ENCODE peak calls at places on chromosome 22, in five cellular contexts. C is cerebellum; K is bronchial epithelial cell; Y is stimulated activated CD4-positive, alpha-beta T cell treated with anti-CD3 and anti-CD28 coated beads, Interleukin-1b, Interleukin-23, amount 100 ng/mL, for 1 hour; A is hippocampal formation. N is an unnamed sample.
A peak's percentile ranks its signal among the peaks of the same experiment; 100 is the strongest.

GRCh38 chr22:27962268-27963191 is 43.5 kb upstream of the PITPNB start:
- DNase-seq in C (peak; percentile 13), K (no peak), Y (no peak), A (no peak), N (no peak)

GRCh38 chr22:17842386-17842785 is 68.1 kb upstream of the BID start:
- DNase-seq in C (no peak), K (no peak), Y (no peak), A (no peak), N (no peak)

GRCh38 chr22:33350961-33351360 is 292.8 kb upstream of the SYN3 start:
- DNase-seq in C (no peak), K (peak; percentile 87), Y (no peak), A (no peak), N (no peak)

GRCh38 chr22:44704159-44705021 is 2.4 kb downstream of the PRR5 start:
- DNase-seq in C (no peak), K (no peak), Y (no peak), A (no peak), N (no peak)

GRCh38 chr22:19984851-19985811 is 31.5 kb downstream of the ARVCF start:
- DNase-seq in C (no peak), K (no peak), Y (no peak), A (no peak), N (no peak)

GRCh38 chr22:25368271-25368670 is 148.8 kb downstream of the CRYBB2 start:
- DNase-seq in C (no peak), K (peak; percentile 67), Y (no peak), A (no peak), N (no peak)

GRCh38 chr22:50209893-50210292 is 9.1 kb downstream of the SELENOO start:
- DNase-seq in C (peak; percentile 87), K (peak; percentile 47), Y (peak; percentile 42), A (no peak), N (peak; percentile 39)

GRCh38 chr22:20118572-20119020 is 1.6 kb upstream of the TRMT2A start:
- DNase-seq in C (no peak), K (no peak), Y (no peak), A (no peak), N (no peak)

GRCh38 chr22:28883917-28884753 is 763 bp downstream of the ZNRF3 start:
- DNase-seq in C (no peak), K (no peak), Y (no peak), A (no peak), N (no peak)

GRCh38 chr22:27213291-27213690 is 555.9 kb downstream of the MIAT start:
- DNase-seq in C (no peak), K (no peak), Y (no peak), A (no peak), N (no peak)

GRCh38 chr22:24120029-24120428 is 61.3 kb upstream of the SUSD2 start:
- DNase-seq in C (no peak), K (no peak), Y (no peak), A (no peak), N (no peak)

GRCh38 chr22:23061471-23062280 is 8.6 kb upstream of the GNAZ start:
- DNase-seq in C (no peak), K (no peak), Y (no peak), A (no peak), N (no peak)

GRCh38 chr22:39933741-39934140 is 26.5 kb upstream of the TMA7B start:
- DNase-seq in C (no peak), K (no peak), Y (no peak), A (no peak), N (no peak)

GRCh38 chr22:41286639-41287091 is 678 bp upstream of the RANGAP1 start:
- DNase-seq in C (peak; percentile 45), K (no peak), Y (peak; percentile 19), A (no peak), N (no peak)

GRCh38 chr22:45574069-45574703 is 71.5 kb downstream of the FBLN1 start:
- DNase-seq in C (no peak), K (no peak), Y (no peak), A (no peak), N (no peak)

GRCh38 chr22:21936151-21936778 is 16.4 kb downstream of the PPM1F start:
- DNase-seq in C (no peak), K (no peak), Y (no peak), A (no peak), N (peak; percentile 46)

GRCh38 chr22:37561209-37562048 is 1.1 kb downstream of the CDC42EP1 start:
- DNase-seq in C (peak; percentile 36), K (peak; percentile 76), Y (peak; percentile 73), A (peak; percentile 71), N (peak; percentile 87)

GRCh38 chr22:16970446-16970845 is 37.6 kb downstream of the GAB4 start:
- DNase-seq in C (no peak), K (no peak), Y (no peak), A (no peak), N (no peak)

GRCh38 chr22:38262051-38262795 is 10.6 kb downstream of the TMEM184B start:
- DNase-seq in C (peak; percentile 71), K (peak; percentile 70), Y (no peak), A (peak; percentile 52), N (peak; percentile 70)

GRCh38 chr22:43847376-43848289 is 14.7 kb downstream of the SULT4A1 start:
- DNase-seq in C (no peak), K (no peak), Y (no peak), A (no peak), N (no peak)

GRCh38 chr22:46575915-46576555 is 38.6 kb upstream of the CELSR1 start:
- DNase-seq in C (no peak), K (no peak), Y (no peak), A (no peak), N (no peak)

GRCh38 chr22:43796567-43796966 is 15.5 kb downstream of the EFCAB6 start:
- DNase-seq in C (no peak), K (peak; percentile 35), Y (no peak), A (peak; percentile 77), N (peak; percentile 40)

GRCh38 chr22:28734393-28734792 is 7.2 kb downstream of the CHEK2 start:
- DNase-seq in C (no peak), K (no peak), Y (no peak), A (no peak), N (no peak)

GRCh38 chr22:46050916-46051614 is 74.1 kb upstream of the WNT7B start:
- DNase-seq in C (no peak), K (no peak), Y (no peak), A (no peak), N (no peak)

GRCh38 chr22:39651783-39652058 is 81.2 kb downstream of the CACNA1I start:
- DNase-seq in C (no peak), K (no peak), Y (no peak), A (no peak), N (no peak)

GRCh38 chr22:38935023-38935422 is 22.4 kb upstream of the APOBEC3A start:
- DNase-seq in C (peak; percentile 88), K (peak; percentile 50), Y (no peak), A (no peak), N (no peak)